ENCODE peak calls at places on chromosome 9, in six cellular contexts. One of them, this sample, is unnamed.

GRCh38 chr9:70531286-70531685 is 116.8 kb upstream of the KLF9 start:
- DNase-seq in ACHN: no peak
- DNase-seq in natural killer cell: no peak
- DNase-seq in Panc1: no peak
- DNase-seq in AG08396: no peak
- DNase-seq in stimulated activated CD4-positive, alpha-beta T cell treated with anti-CD3 and anti-CD28 coated beads, Interleukin-12 subunit alpha, Interleukin-12 subunit beta, amount 100 ng/mL, for 4 hours: no peak
- DNase-seq in this sample: no peak

GRCh38 chr9:108160705-108161233 is 671.2 kb upstream of the KLF4 start:
- DNase-seq in natural killer cell: no peak
- DNase-seq in ACHN: no peak
- DNase-seq in AG08396: no peak
- DNase-seq in Panc1: no peak
- DNase-seq in stimulated activated CD4-positive, alpha-beta T cell treated with anti-CD3 and anti-CD28 coated beads, Interleukin-12 subunit alpha, Interleukin-12 subunit beta, amount 100 ng/mL, for 4 hours: no peak
- DNase-seq in this sample: no peak

GRCh38 chr9:3074247-3074646 is 230.4 kb upstream of the PUM3 start:
- DNase-seq in ACHN: no peak
- DNase-seq in AG08396: no peak
- DNase-seq in Panc1: no peak
- DNase-seq in stimulated activated CD4-positive, alpha-beta T cell treated with anti-CD3 and anti-CD28 coated beads, Interleukin-12 subunit alpha, Interleukin-12 subunit beta, amount 100 ng/mL, for 4 hours: no peak
- DNase-seq in natural killer cell: no peak
- DNase-seq in this sample: no peak

GRCh38 chr9:80866121-80866520 is 823.2 kb downstream of the TLE1 start:
- DNase-seq in Panc1: no peak
- DNase-seq in ACHN: no peak
- DNase-seq in AG08396: no peak
- DNase-seq in natural killer cell: no peak
- DNase-seq in stimulated activated CD4-positive, alpha-beta T cell treated with anti-CD3 and anti-CD28 coated beads, Interleukin-12 subunit alpha, Interleukin-12 subunit beta, amount 100 ng/mL, for 4 hours: no peak
- DNase-seq in this sample: no peak

GRCh38 chr9:37187713-37188439 is 67.5 kb downstream of the ZCCHC7 start:
- DNase-seq in Panc1: no peak
- DNase-seq in ACHN: no peak
- DNase-seq in AG08396: no peak
- DNase-seq in natural killer cell: no peak
- DNase-seq in stimulated activated CD4-positive, alpha-beta T cell treated with anti-CD3 and anti-CD28 coated beads, Interleukin-12 subunit alpha, Interleukin-12 subunit beta, amount 100 ng/mL, for 4 hours: no peak
- DNase-seq in this sample: no peak

GRCh38 chr9:124455820-124456219 is 5.6 kb downstream of the ADGRD2 start:
- DNase-seq in stimulated activated CD4-positive, alpha-beta T cell treated with anti-CD3 and anti-CD28 coated beads, Interleukin-12 subunit alpha, Interleukin-12 subunit beta, amount 100 ng/mL, for 4 hours: no peak
- DNase-seq in ACHN: no peak
- DNase-seq in AG08396: no peak
- DNase-seq in natural killer cell: no peak
- DNase-seq in Panc1: no peak
- DNase-seq in this sample: no peak

GRCh38 chr9:134060546-134060945 is 7.3 kb downstream of the BRD3 start:
- DNase-seq in stimulated activated CD4-positive, alpha-beta T cell treated with anti-CD3 and anti-CD28 coated beads, Interleukin-12 subunit alpha, Interleukin-12 subunit beta, amount 100 ng/mL, for 4 hours: no peak
- DNase-seq in Panc1: no peak
- DNase-seq in ACHN: no peak
- DNase-seq in AG08396: no peak
- DNase-seq in natural killer cell: no peak
- DNase-seq in this sample: no peak

GRCh38 chr9:135077497-135078200 is 9.8 kb upstream of the OLFM1 start:
- DNase-seq in ACHN: peak
- DNase-seq in Panc1: no peak
- DNase-seq in AG08396: peak
- DNase-seq in natural killer cell: no peak
- DNase-seq in stimulated activated CD4-positive, alpha-beta T cell treated with anti-CD3 and anti-CD28 coated beads, Interleukin-12 subunit alpha, Interleukin-12 subunit beta, amount 100 ng/mL, for 4 hours: no peak
- DNase-seq in this sample: peak

GRCh38 chr9:136443087-136443486 is 3.4 kb upstream of the INPP5E start:
- DNase-seq in ACHN: no peak
- DNase-seq in AG08396: no peak
- DNase-seq in Panc1: no peak
- DNase-seq in natural killer cell: no peak
- DNase-seq in stimulated activated CD4-positive, alpha-beta T cell treated with anti-CD3 and anti-CD28 coated beads, Interleukin-12 subunit alpha, Interleukin-12 subunit beta, amount 100 ng/mL, for 4 hours: no peak
- DNase-seq in this sample: no peak

GRCh38 chr9:109064963-109065701 is 51.8 kb upstream of the CTNNAL1 start:
- DNase-seq in AG08396: no peak
- DNase-seq in stimulated activated CD4-positive, alpha-beta T cell treated with anti-CD3 and anti-CD28 coated beads, Interleukin-12 subunit alpha, Interleukin-12 subunit beta, amount 100 ng/mL, for 4 hours: no peak
- DNase-seq in natural killer cell: no peak
- DNase-seq in Panc1: no peak
- DNase-seq in ACHN: peak
- DNase-seq in this sample: peak

GRCh38 chr9:134725605-134725940 is 84.0 kb downstream of the COL5A1 start:
- DNase-seq in natural killer cell: no peak
- DNase-seq in AG08396: no peak
- DNase-seq in Panc1: no peak
- DNase-seq in stimulated activated CD4-positive, alpha-beta T cell treated with anti-CD3 and anti-CD28 coated beads, Interleukin-12 subunit alpha, Interleukin-12 subunit beta, amount 100 ng/mL, for 4 hours: no peak
- DNase-seq in ACHN: no peak
- DNase-seq in this sample: no peak

GRCh38 chr9:89160797-89161196 is 17.8 kb downstream of the SHC3 start:
- DNase-seq in ACHN: no peak
- DNase-seq in natural killer cell: no peak
- DNase-seq in Panc1: no peak
- DNase-seq in AG08396: no peak
- DNase-seq in stimulated activated CD4-positive, alpha-beta T cell treated with anti-CD3 and anti-CD28 coated beads, Interleukin-12 subunit alpha, Interleukin-12 subunit beta, amount 100 ng/mL, for 4 hours: no peak
- DNase-seq in this sample: no peak

GRCh38 chr9:97941323-97941722 is 3.4 kb upstream of the HEMGN start:
- DNase-seq in AG08396: no peak
- DNase-seq in natural killer cell: no peak
- DNase-seq in ACHN: no peak
- DNase-seq in Panc1: no peak
- DNase-seq in stimulated activated CD4-positive, alpha-beta T cell treated with anti-CD3 and anti-CD28 coated beads, Interleukin-12 subunit alpha, Interleukin-12 subunit beta, amount 100 ng/mL, for 4 hours: no peak
- DNase-seq in this sample: no peak

GRCh38 chr9:133944746-133945135 is 47.4 kb downstream of the VAV2 start:
- DNase-seq in AG08396: no peak
- DNase-seq in Panc1: no peak
- DNase-seq in natural killer cell: no peak
- DNase-seq in ACHN: peak
- DNase-seq in stimulated activated CD4-positive, alpha-beta T cell treated with anti-CD3 and anti-CD28 coated beads, Interleukin-12 subunit alpha, Interleukin-12 subunit beta, amount 100 ng/mL, for 4 hours: no peak
- DNase-seq in this sample: peak

GRCh38 chr9:126116351-126117157 is 210.1 kb upstream of the MVB12B start:
- DNase-seq in natural killer cell: no peak
- DNase-seq in Panc1: no peak
- DNase-seq in stimulated activated CD4-positive, alpha-beta T cell treated with anti-CD3 and anti-CD28 coated beads, Interleukin-12 subunit alpha, Interleukin-12 subunit beta, amount 100 ng/mL, for 4 hours: no peak
- DNase-seq in AG08396: no peak
- DNase-seq in ACHN: no peak
- DNase-seq in this sample: no peak

GRCh38 chr9:129556576-129557191 is 64.2 kb downstream of the C9orf50 start:
- DNase-seq in stimulated activated CD4-positive, alpha-beta T cell treated with anti-CD3 and anti-CD28 coated beads, Interleukin-12 subunit alpha, Interleukin-12 subunit beta, amount 100 ng/mL, for 4 hours: no peak
- DNase-seq in Panc1: no peak
- DNase-seq in AG08396: no peak
- DNase-seq in ACHN: no peak
- DNase-seq in natural killer cell: no peak
- DNase-seq in this sample: no peak

GRCh38 chr9:130467371-130467770 is 22.6 kb downstream of the ASS1 start:
- DNase-seq in stimulated activated CD4-positive, alpha-beta T cell treated with anti-CD3 and anti-CD28 coated beads, Interleukin-12 subunit alpha, Interleukin-12 subunit beta, amount 100 ng/mL, for 4 hours: no peak
- DNase-seq in ACHN: no peak
- DNase-seq in AG08396: no peak
- DNase-seq in natural killer cell: no peak
- DNase-seq in Panc1: no peak
- DNase-seq in this sample: no peak

GRCh38 chr9:106707291-106707690 is 155.7 kb upstream of the ZNF462 start:
- DNase-seq in natural killer cell: no peak
- DNase-seq in AG08396: no peak
- DNase-seq in stimulated activated CD4-positive, alpha-beta T cell treated with anti-CD3 and anti-CD28 coated beads, Interleukin-12 subunit alpha, Interleukin-12 subunit beta, amount 100 ng/mL, for 4 hours: no peak
- DNase-seq in Panc1: no peak
- DNase-seq in ACHN: no peak
- DNase-seq in this sample: no peak

GRCh38 chr9:129138476-129139232 is 27.4 kb downstream of the PTPA start:
- DNase-seq in ACHN: no peak
- DNase-seq in stimulated activated CD4-positive, alpha-beta T cell treated with anti-CD3 and anti-CD28 coated beads, Interleukin-12 subunit alpha, Interleukin-12 subunit beta, amount 100 ng/mL, for 4 hours: no peak
- DNase-seq in AG08396: peak
- DNase-seq in Panc1: no peak
- DNase-seq in natural killer cell: no peak
- DNase-seq in this sample: peak

GRCh38 chr9:137522746-137523455 is 27.3 kb downstream of the PNPLA7 start:
- DNase-seq in ACHN: no peak
- DNase-seq in natural killer cell: no peak
- DNase-seq in Panc1: no peak
- DNase-seq in AG08396: no peak
- DNase-seq in stimulated activated CD4-positive, alpha-beta T cell treated with anti-CD3 and anti-CD28 coated beads, Interleukin-12 subunit alpha, Interleukin-12 subunit beta, amount 100 ng/mL, for 4 hours: no peak
- DNase-seq in this sample: no peak

GRCh38 chr9:123138156-123138555 is 104.7 kb downstream of the GPR21 start:
- DNase-seq in natural killer cell: no peak
- DNase-seq in Panc1: no peak
- DNase-seq in ACHN: no peak
- DNase-seq in AG08396: no peak
- DNase-seq in stimulated activated CD4-positive, alpha-beta T cell treated with anti-CD3 and anti-CD28 coated beads, Interleukin-12 subunit alpha, Interleukin-12 subunit beta, amount 100 ng/mL, for 4 hours: no peak
- DNase-seq in this sample: no peak

GRCh38 chr9:129471201-129472019 is 149.5 kb downstream of the C9orf50 start:
- DNase-seq in Panc1: no peak
- DNase-seq in natural killer cell: no peak
- DNase-seq in ACHN: no peak
- DNase-seq in AG08396: no peak
- DNase-seq in stimulated activated CD4-positive, alpha-beta T cell treated with anti-CD3 and anti-CD28 coated beads, Interleukin-12 subunit alpha, Interleukin-12 subunit beta, amount 100 ng/mL, for 4 hours: no peak
- DNase-seq in this sample: no peak

GRCh38 chr9:76379494-76379893 is 14.7 kb downstream of the RFK start:
- DNase-seq in natural killer cell: no peak
- DNase-seq in ACHN: no peak
- DNase-seq in stimulated activated CD4-positive, alpha-beta T cell treated with anti-CD3 and anti-CD28 coated beads, Interleukin-12 subunit alpha, Interleukin-12 subunit beta, amount 100 ng/mL, for 4 hours: no peak
- DNase-seq in AG08396: no peak
- DNase-seq in Panc1: no peak
- DNase-seq in this sample: peak

GRCh38 chr9:132372177-132373095 is 17.6 kb upstream of the SETX start:
- DNase-seq in Panc1: no peak
- DNase-seq in stimulated activated CD4-positive, alpha-beta T cell treated with anti-CD3 and anti-CD28 coated beads, Interleukin-12 subunit alpha, Interleukin-12 subunit beta, amount 100 ng/mL, for 4 hours: no peak
- DNase-seq in ACHN: no peak
- DNase-seq in natural killer cell: no peak
- DNase-seq in AG08396: peak
- DNase-seq in this sample: no peak

GRCh38 chr9:93810028-93810971 is 144.9 kb downstream of the BARX1 start:
- DNase-seq in natural killer cell: peak
- DNase-seq in stimulated activated CD4-positive, alpha-beta T cell treated with anti-CD3 and anti-CD28 coated beads, Interleukin-12 subunit alpha, Interleukin-12 subunit beta, amount 100 ng/mL, for 4 hours: no peak
- DNase-seq in ACHN: no peak
- DNase-seq in AG08396: no peak
- DNase-seq in Panc1: no peak
- DNase-seq in this sample: no peak

GRCh38 chr9:121246821-121247511 is 21.0 kb upstream of the GSN start:
- DNase-seq in Panc1: no peak
- DNase-seq in AG08396: peak
- DNase-seq in stimulated activated CD4-positive, alpha-beta T cell treated with anti-CD3 and anti-CD28 coated beads, Interleukin-12 subunit alpha, Interleukin-12 subunit beta, amount 100 ng/mL, for 4 hours: no peak
- DNase-seq in natural killer cell: no peak
- DNase-seq in ACHN: no peak
- DNase-seq in this sample: no peak

GRCh38 chr9:13552606-13553215 is 273.2 kb upstream of the MPDZ start:
- DNase-seq in ACHN: no peak
- DNase-seq in Panc1: no peak
- DNase-seq in AG08396: no peak
- DNase-seq in stimulated activated CD4-positive, alpha-beta T cell treated with anti-CD3 and anti-CD28 coated beads, Interleukin-12 subunit alpha, Interleukin-12 subunit beta, amount 100 ng/mL, for 4 hours: no peak
- DNase-seq in natural killer cell: no peak
- DNase-seq in this sample: no peak

GRCh38 chr9:18798106-18798505 is 234.9 kb downstream of the SAXO1 start:
- DNase-seq in natural killer cell: no peak
- DNase-seq in Panc1: no peak
- DNase-seq in ACHN: no peak
- DNase-seq in AG08396: no peak
- DNase-seq in stimulated activated CD4-positive, alpha-beta T cell treated with anti-CD3 and anti-CD28 coated beads, Interleukin-12 subunit alpha, Interleukin-12 subunit beta, amount 100 ng/mL, for 4 hours: no peak
- DNase-seq in this sample: no peak

GRCh38 chr9:32550046-32550608 is 2.0 kb upstream of the SMIM27 start:
- DNase-seq in Panc1: no peak
- DNase-seq in AG08396: peak
- DNase-seq in stimulated activated CD4-positive, alpha-beta T cell treated with anti-CD3 and anti-CD28 coated beads, Interleukin-12 subunit alpha, Interleukin-12 subunit beta, amount 100 ng/mL, for 4 hours: no peak
- DNase-seq in natural killer cell: no peak
- DNase-seq in ACHN: peak
- DNase-seq in this sample: no peak

GRCh38 chr9:21357479-21358290 is 7.0 kb upstream of the IFNA6 start:
- DNase-seq in natural killer cell: no peak
- DNase-seq in stimulated activated CD4-positive, alpha-beta T cell treated with anti-CD3 and anti-CD28 coated beads, Interleukin-12 subunit alpha, Interleukin-12 subunit beta, amount 100 ng/mL, for 4 hours: no peak
- DNase-seq in AG08396: no peak
- DNase-seq in ACHN: no peak
- DNase-seq in Panc1: no peak
- DNase-seq in this sample: no peak

GRCh38 chr9:89878003-89878411 is 273.2 kb downstream of the GADD45G start:
- DNase-seq in natural killer cell: no peak
- DNase-seq in AG08396: no peak
- DNase-seq in Panc1: no peak
- DNase-seq in stimulated activated CD4-positive, alpha-beta T cell treated with anti-CD3 and anti-CD28 coated beads, Interleukin-12 subunit alpha, Interleukin-12 subunit beta, amount 100 ng/mL, for 4 hours: no peak
- DNase-seq in ACHN: no peak
- DNase-seq in this sample: no peak

GRCh38 chr9:69396759-69397158 is 71.7 kb downstream of the ENTREP1 start:
- DNase-seq in AG08396: no peak
- DNase-seq in natural killer cell: no peak
- DNase-seq in stimulated activated CD4-positive, alpha-beta T cell treated with anti-CD3 and anti-CD28 coated beads, Interleukin-12 subunit alpha, Interleukin-12 subunit beta, amount 100 ng/mL, for 4 hours: no peak
- DNase-seq in Panc1: no peak
- DNase-seq in ACHN: no peak
- DNase-seq in this sample: no peak

GRCh38 chr9:136728548-136729123 is 14.1 kb downstream of the LCN10 start:
- DNase-seq in natural killer cell: no peak
- DNase-seq in Panc1: no peak
- DNase-seq in ACHN: peak
- DNase-seq in AG08396: peak
- DNase-seq in stimulated activated CD4-positive, alpha-beta T cell treated with anti-CD3 and anti-CD28 coated beads, Interleukin-12 subunit alpha, Interleukin-12 subunit beta, amount 100 ng/mL, for 4 hours: no peak
- DNase-seq in this sample: no peak

GRCh38 chr9:37415011-37415719 is 7.3 kb upstream of the GRHPR start:
- DNase-seq in AG08396: peak
- DNase-seq in stimulated activated CD4-positive, alpha-beta T cell treated with anti-CD3 and anti-CD28 coated beads, Interleukin-12 subunit alpha, Interleukin-12 subunit beta, amount 100 ng/mL, for 4 hours: peak
- DNase-seq in Panc1: peak
- DNase-seq in natural killer cell: peak
- DNase-seq in ACHN: peak
- DNase-seq in this sample: peak

GRCh38 chr9:130451509-130452388 is 7.0 kb downstream of the ASS1 start:
- DNase-seq in Panc1: no peak
- DNase-seq in ACHN: peak
- DNase-seq in AG08396: peak
- DNase-seq in natural killer cell: no peak
- DNase-seq in stimulated activated CD4-positive, alpha-beta T cell treated with anti-CD3 and anti-CD28 coated beads, Interleukin-12 subunit alpha, Interleukin-12 subunit beta, amount 100 ng/mL, for 4 hours: no peak
- DNase-seq in this sample: peak

GRCh38 chr9:3879731-3880493 is 354.1 kb upstream of the RFX3 start:
- DNase-seq in Panc1: no peak
- DNase-seq in ACHN: no peak
- DNase-seq in AG08396: no peak
- DNase-seq in natural killer cell: no peak
- DNase-seq in stimulated activated CD4-positive, alpha-beta T cell treated with anti-CD3 and anti-CD28 coated beads, Interleukin-12 subunit alpha, Interleukin-12 subunit beta, amount 100 ng/mL, for 4 hours: no peak
- DNase-seq in this sample: no peak

GRCh38 chr9:106920701-106921283 is 57.8 kb downstream of the ZNF462 start:
- DNase-seq in AG08396: peak
- DNase-seq in Panc1: no peak
- DNase-seq in ACHN: peak
- DNase-seq in stimulated activated CD4-positive, alpha-beta T cell treated with anti-CD3 and anti-CD28 coated beads, Interleukin-12 subunit alpha, Interleukin-12 subunit beta, amount 100 ng/mL, for 4 hours: no peak
- DNase-seq in natural killer cell: no peak
- DNase-seq in this sample: peak

GRCh38 chr9:105295986-105296385 is 51.5 kb downstream of the SLC44A1 start:
- DNase-seq in AG08396: no peak
- DNase-seq in ACHN: no peak
- DNase-seq in stimulated activated CD4-positive, alpha-beta T cell treated with anti-CD3 and anti-CD28 coated beads, Interleukin-12 subunit alpha, Interleukin-12 subunit beta, amount 100 ng/mL, for 4 hours: no peak
- DNase-seq in Panc1: no peak
- DNase-seq in natural killer cell: no peak
- DNase-seq in this sample: peak

GRCh38 chr9:105039180-105039799 is 111.3 kb upstream of the ABCA1 start:
- DNase-seq in Panc1: no peak
- DNase-seq in natural killer cell: no peak
- DNase-seq in stimulated activated CD4-positive, alpha-beta T cell treated with anti-CD3 and anti-CD28 coated beads, Interleukin-12 subunit alpha, Interleukin-12 subunit beta, amount 100 ng/mL, for 4 hours: no peak
- DNase-seq in ACHN: no peak
- DNase-seq in AG08396: no peak
- DNase-seq in this sample: no peak

GRCh38 chr9:115135786-115136185 is 17.8 kb upstream of the TNC start:
- DNase-seq in Panc1: no peak
- DNase-seq in stimulated activated CD4-positive, alpha-beta T cell treated with anti-CD3 and anti-CD28 coated beads, Interleukin-12 subunit alpha, Interleukin-12 subunit beta, amount 100 ng/mL, for 4 hours: no peak
- DNase-seq in natural killer cell: no peak
- DNase-seq in ACHN: no peak
- DNase-seq in AG08396: no peak
- DNase-seq in this sample: no peak

This sample was measured in NCI-H460.